ENCODE peak calls at places on chromosome 10, in seven cellular contexts. S is Ammon's horn; P is HCT116; I is activated T-helper 9 cell treated with anti-CD3 and anti-CD28 coated beads, Interleukin-2, amount 50 U/mL, for 16 hours; G is fibroblast of villous mesenchyme; C is neural progenitor cell; V is T47D. F is an unnamed sample.

GRCh38 chr10:7405637-7406036 is 5.2 kb downstream of the SFMBT2 start:
- DNase-seq in S (no peak), P (no peak), I (no peak), G (peak), C (no peak), V (no peak), F (no peak)

GRCh38 chr10:79385804-79386531 is 38.7 kb downstream of the PPIF start:
- DNase-seq in S (peak), P (no peak), I (no peak), G (no peak), C (peak), V (no peak), F (no peak)

GRCh38 chr10:77601488-77601887 is 36.1 kb downstream of the KCNMA1 start:
- DNase-seq in S (no peak), P (no peak), I (no peak), G (no peak), C (no peak), V (no peak), F (no peak)

GRCh38 chr10:86138551-86139065 is 228.0 kb downstream of the GRID1 start:
- DNase-seq in S (no peak), P (no peak), I (no peak), G (no peak), C (no peak), V (no peak), F (no peak)

GRCh38 chr10:126663328-126663727 is 7.2 kb downstream of the C10orf90 start:
- DNase-seq in S (peak), P (no peak), I (no peak), G (peak), C (no peak), V (no peak), F (no peak)

GRCh38 chr10:2933924-2934323 is 133.4 kb upstream of the PFKP start:
- DNase-seq in S (peak), P (no peak), I (no peak), G (no peak), C (no peak), V (no peak), F (no peak)

GRCh38 chr10:47059606-47060311 is 148.5 kb downstream of the PTPN20 start:
- DNase-seq in S (no peak), P (no peak), I (no peak), G (no peak), C (no peak), V (no peak), F (no peak)

GRCh38 chr10:70286616-70287015 is 2.8 kb upstream of the NPFFR1 start:
- DNase-seq in S (no peak), P (no peak), I (no peak), G (no peak), C (no peak), V (no peak), F (no peak)

GRCh38 chr10:844552-844951 is 87.0 kb downstream of the LARP4B start:
- DNase-seq in S (no peak), P (no peak), I (no peak), G (peak), C (no peak), V (no peak), F (no peak)